ENCODE peak calls at places on chromosomes 6 and 20, in five cellular contexts. One of them, this sample, is unnamed.

GRCh38 chr20:53827292-53827995 is 233.8 kb upstream of the ZNF217 start:
- DNase-seq in GM23248: peak; percentile 14
- DNase-seq in heart right ventricle: no peak
- DNase-seq in right lobe of liver: no peak
- DNase-seq in CD8-positive, alpha-beta T cell: no peak
- DNase-seq in this sample: no peak

GRCh38 chr6:110560239-110561015 is 84.0 kb upstream of the SLC22A16 start:
- DNase-seq in GM23248: no peak
- DNase-seq in heart right ventricle: no peak
- DNase-seq in right lobe of liver: no peak
- DNase-seq in CD8-positive, alpha-beta T cell: no peak
- DNase-seq in this sample: no peak

GRCh38 chr6:28683945-28684538 is 158.4 kb downstream of the GPX5 start:
- DNase-seq in GM23248: peak; percentile 73
- DNase-seq in heart right ventricle: no peak
- DNase-seq in right lobe of liver: no peak
- DNase-seq in CD8-positive, alpha-beta T cell: no peak
- DNase-seq in this sample: peak; percentile 62

GRCh38 chr6:131789219-131789618 is 18.6 kb upstream of the ENPP1 start:
- DNase-seq in GM23248: peak; percentile 33
- DNase-seq in heart right ventricle: no peak
- DNase-seq in right lobe of liver: no peak
- DNase-seq in CD8-positive, alpha-beta T cell: no peak
- DNase-seq in this sample: no peak

GRCh38 chr6:166938150-166938549 is 18.2 kb downstream of the RNASET2 start:
- DNase-seq in GM23248: no peak
- DNase-seq in heart right ventricle: no peak
- DNase-seq in right lobe of liver: no peak
- DNase-seq in CD8-positive, alpha-beta T cell: no peak
- DNase-seq in this sample: no peak

GRCh38 chr20:48564997-48565396 is 262.8 kb downstream of the PREX1 start:
- DNase-seq in GM23248: no peak
- DNase-seq in heart right ventricle: no peak
- DNase-seq in right lobe of liver: no peak
- DNase-seq in CD8-positive, alpha-beta T cell: no peak
- DNase-seq in this sample: no peak

GRCh38 chr6:33976425-33977360 is 169.2 kb downstream of the GRM4 start:
- DNase-seq in GM23248: no peak
- DNase-seq in heart right ventricle: no peak
- DNase-seq in right lobe of liver: no peak
- DNase-seq in CD8-positive, alpha-beta T cell: no peak
- DNase-seq in this sample: no peak

GRCh38 chr6:134502614-134503541 is 185.0 kb upstream of the SGK1 start:
- DNase-seq in GM23248: no peak
- DNase-seq in heart right ventricle: no peak
- DNase-seq in right lobe of liver: peak; percentile 48
- DNase-seq in CD8-positive, alpha-beta T cell: no peak
- DNase-seq in this sample: no peak

GRCh38 chr6:16921399-16922110 is 160.3 kb upstream of the ATXN1 start:
- DNase-seq in GM23248: no peak
- DNase-seq in heart right ventricle: no peak
- DNase-seq in right lobe of liver: no peak
- DNase-seq in CD8-positive, alpha-beta T cell: no peak
- DNase-seq in this sample: no peak

GRCh38 chr6:21158873-21159272 is 434.7 kb upstream of the SOX4 start:
- DNase-seq in GM23248: no peak
- DNase-seq in heart right ventricle: no peak
- DNase-seq in right lobe of liver: no peak
- DNase-seq in CD8-positive, alpha-beta T cell: no peak
- DNase-seq in this sample: no peak

GRCh38 chr20:16106191-16106849 is 466.9 kb downstream of the KIF16B start:
- DNase-seq in GM23248: no peak
- DNase-seq in heart right ventricle: no peak
- DNase-seq in right lobe of liver: no peak
- DNase-seq in CD8-positive, alpha-beta T cell: no peak
- DNase-seq in this sample: no peak

GRCh38 chr6:133894795-133895401 is 6.0 kb downstream of the TCF21 start:
- DNase-seq in GM23248: peak; percentile 33
- DNase-seq in heart right ventricle: peak; percentile 62
- DNase-seq in right lobe of liver: no peak
- DNase-seq in CD8-positive, alpha-beta T cell: no peak
- DNase-seq in this sample: no peak

GRCh38 chr6:111861321-111861938 is 11.8 kb downstream of the FYN start:
- DNase-seq in GM23248: no peak
- DNase-seq in heart right ventricle: no peak
- DNase-seq in right lobe of liver: no peak
- DNase-seq in CD8-positive, alpha-beta T cell: no peak
- DNase-seq in this sample: no peak

GRCh38 chr6:139131736-139132285 is 3.1 kb upstream of the HECA start:
- DNase-seq in GM23248: no peak
- DNase-seq in heart right ventricle: no peak
- DNase-seq in right lobe of liver: no peak
- DNase-seq in CD8-positive, alpha-beta T cell: no peak
- DNase-seq in this sample: no peak

GRCh38 chr20:7879883-7880282 is 60.4 kb downstream of the HAO1 start:
- DNase-seq in GM23248: peak; percentile 39
- DNase-seq in heart right ventricle: no peak
- DNase-seq in right lobe of liver: no peak
- DNase-seq in CD8-positive, alpha-beta T cell: no peak
- DNase-seq in this sample: no peak

GRCh38 chr6:10904015-10904414 is 17.2 kb downstream of the SYCP2L start:
- DNase-seq in GM23248: no peak
- DNase-seq in heart right ventricle: no peak
- DNase-seq in right lobe of liver: no peak
- DNase-seq in CD8-positive, alpha-beta T cell: no peak
- DNase-seq in this sample: no peak

GRCh38 chr6:125750692-125751333 is 1.4 kb downstream of the HEY2 start:
- DNase-seq in GM23248: no peak
- DNase-seq in heart right ventricle: no peak
- DNase-seq in right lobe of liver: no peak
- DNase-seq in CD8-positive, alpha-beta T cell: no peak
- DNase-seq in this sample: no peak

DNA sequence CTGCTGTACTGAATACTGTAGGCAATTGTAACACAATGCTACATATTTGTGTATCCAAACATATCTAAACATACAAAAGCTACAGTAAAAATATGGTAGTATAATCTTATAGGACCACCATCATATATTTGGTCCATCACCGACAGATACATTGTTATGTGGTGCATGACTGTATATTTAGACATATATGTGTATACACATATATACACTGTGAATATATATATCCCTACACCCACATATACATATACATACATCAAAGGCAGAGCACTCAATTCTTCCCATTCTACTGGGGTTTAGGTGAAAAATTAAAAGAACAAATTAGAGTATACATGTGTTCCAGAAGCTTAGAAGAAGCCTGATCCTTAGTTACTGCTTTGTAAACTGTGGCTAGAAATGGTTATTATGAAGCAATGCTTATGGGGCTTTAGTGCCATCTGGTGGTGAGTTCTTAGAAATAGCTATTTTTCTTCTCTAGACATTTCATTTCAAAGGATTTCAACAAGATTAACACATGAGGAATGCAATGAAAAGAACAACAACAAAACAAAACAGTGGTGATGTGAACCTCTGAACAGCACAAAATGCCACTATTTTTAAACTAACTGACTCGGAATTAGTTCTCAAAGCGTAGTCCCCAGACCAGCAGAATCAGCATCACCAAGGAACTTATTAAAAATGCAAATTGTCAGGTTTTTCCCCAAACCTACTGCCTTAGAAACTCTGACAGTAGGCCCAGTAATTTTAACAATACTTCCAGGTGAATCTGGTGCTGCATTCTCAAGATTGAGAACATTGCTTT is 38.0 kb downstream of the PKHD1 start:
- DNase-seq in GM23248: peak; percentile 63
- DNase-seq in heart right ventricle: no peak
- DNase-seq in right lobe of liver: no peak
- DNase-seq in CD8-positive, alpha-beta T cell: no peak
- DNase-seq in this sample: peak; percentile 34
- H3K27me3 ChIP-seq in GM23248: no peaks in the 10 kb centered on the region
- H3K27me3 ChIP-seq in heart right ventricle: peaks cover 10% of the 10 kb centered on the region
- H3K27me3 ChIP-seq in right lobe of liver: no peaks in the 10 kb centered on the region
- H3K27me3 ChIP-seq in CD8-positive, alpha-beta T cell: no peaks in the 10 kb centered on the region
- H3K27me3 ChIP-seq in this sample: peaks cover 6% of the 10 kb centered on the region

DNA sequence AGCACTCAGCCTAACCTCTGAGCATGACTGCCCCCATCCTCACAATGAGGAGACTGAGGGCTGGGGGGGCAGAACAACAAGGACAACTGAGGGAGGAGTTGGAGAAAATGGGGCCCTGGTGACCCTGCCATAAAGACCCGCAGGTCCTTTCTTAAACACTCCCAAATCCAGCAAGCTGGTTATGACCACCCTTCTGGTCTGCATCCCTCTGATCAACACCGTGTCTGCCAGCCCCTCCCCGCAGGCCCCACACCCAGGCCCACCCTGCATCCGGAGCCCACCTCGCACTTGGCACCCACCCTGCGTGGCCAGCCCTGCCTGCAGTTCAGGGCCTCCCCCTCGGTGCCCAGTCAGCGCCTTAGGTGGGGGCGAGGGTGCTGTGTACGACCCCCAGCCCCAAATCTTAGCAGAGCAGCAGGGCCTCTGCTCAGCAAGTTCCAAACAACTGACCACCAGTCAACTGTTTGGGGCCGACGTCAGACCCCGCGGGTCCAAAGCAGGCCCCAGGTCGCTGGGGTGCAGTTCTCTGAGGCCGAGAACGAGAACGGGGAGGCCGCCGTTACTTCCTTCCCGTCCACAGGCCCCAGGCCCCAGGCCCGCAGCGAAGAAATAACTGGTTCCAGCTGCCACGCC is 1.2 kb downstream of the ACSS1 start:
- DNase-seq in GM23248: no peak
- DNase-seq in heart right ventricle: no peak
- DNase-seq in right lobe of liver: no peak
- DNase-seq in CD8-positive, alpha-beta T cell: no peak
- DNase-seq in this sample: no peak
- H3K27me3 ChIP-seq in GM23248: peaks cover 16% of the 10 kb centered on the region
- H3K27me3 ChIP-seq in heart right ventricle: no peaks in the 10 kb centered on the region
- H3K27me3 ChIP-seq in right lobe of liver: no peaks in the 10 kb centered on the region
- H3K27me3 ChIP-seq in CD8-positive, alpha-beta T cell: no peaks in the 10 kb centered on the region
- H3K27me3 ChIP-seq in this sample: peaks cover 7% of the 10 kb centered on the region

DNA sequence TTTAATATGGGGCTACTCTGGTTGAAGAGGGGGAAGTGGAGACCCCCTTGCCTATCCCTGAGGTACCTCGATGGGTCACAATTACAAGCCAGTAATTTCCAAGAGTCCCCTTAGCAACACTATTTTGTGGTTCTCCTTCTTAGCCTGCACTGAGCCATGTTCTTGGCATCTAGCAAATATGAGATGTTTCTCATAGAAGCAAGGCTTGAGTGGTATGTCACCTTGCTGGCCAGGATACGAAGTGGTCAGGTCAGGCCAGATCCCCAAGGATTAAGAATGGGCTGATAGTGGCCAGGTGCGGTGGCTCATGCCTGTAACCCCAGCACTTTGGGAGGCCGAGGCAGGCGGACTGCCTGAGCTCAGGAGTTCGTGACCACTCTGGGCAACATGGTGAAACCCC is 2.1 kb upstream of the GHRH start:
- DNase-seq in GM23248: no peak
- DNase-seq in heart right ventricle: no peak
- DNase-seq in right lobe of liver: no peak
- DNase-seq in CD8-positive, alpha-beta T cell: no peak
- DNase-seq in this sample: no peak
- H3K27me3 ChIP-seq in GM23248: peaks cover 45% of the 10 kb centered on the region
- H3K27me3 ChIP-seq in heart right ventricle: peaks cover 17% of the 10 kb centered on the region
- H3K27me3 ChIP-seq in right lobe of liver: no peaks in the 10 kb centered on the region
- H3K27me3 ChIP-seq in CD8-positive, alpha-beta T cell: no peaks in the 10 kb centered on the region
- H3K27me3 ChIP-seq in this sample: peaks cover 10% of the 10 kb centered on the region

DNA sequence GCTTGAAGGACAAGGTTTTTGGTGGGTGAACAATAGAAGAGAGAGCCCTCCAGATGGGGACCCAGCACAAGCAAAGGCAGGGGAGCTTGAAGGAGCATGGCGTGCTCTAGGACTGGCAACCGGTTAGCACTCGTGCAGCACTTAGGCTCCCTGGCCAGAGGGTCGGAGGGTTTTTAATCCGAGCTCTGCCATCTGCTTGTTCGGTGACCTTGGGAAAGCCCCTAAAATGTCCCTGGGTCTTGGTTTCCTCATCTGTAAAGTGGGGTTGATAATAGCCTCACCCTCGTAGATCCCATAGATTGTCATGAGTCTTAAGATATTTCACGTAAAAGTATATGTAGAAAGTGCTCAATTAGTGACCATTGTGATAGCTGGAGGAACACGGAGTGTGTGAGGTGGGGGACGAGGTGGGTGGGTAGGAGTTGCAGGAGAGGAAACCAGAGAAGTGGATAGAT is 16.6 kb upstream of the HCK start:
- DNase-seq in GM23248: no peak
- DNase-seq in heart right ventricle: no peak
- DNase-seq in right lobe of liver: no peak
- DNase-seq in CD8-positive, alpha-beta T cell: no peak
- DNase-seq in this sample: no peak
- H3K27me3 ChIP-seq in GM23248: peaks cover 66% of the 10 kb centered on the region
- H3K27me3 ChIP-seq in heart right ventricle: peaks cover 16% of the 10 kb centered on the region
- H3K27me3 ChIP-seq in right lobe of liver: no peaks in the 10 kb centered on the region
- H3K27me3 ChIP-seq in CD8-positive, alpha-beta T cell: peaks cover 4% of the 10 kb centered on the region
- H3K27me3 ChIP-seq in this sample: peaks cover 18% of the 10 kb centered on the region

GRCh38 chr6:56172144-56172543 is 75.2 kb downstream of the COL21A1 start:
- DNase-seq in GM23248: peak; percentile 1
- DNase-seq in heart right ventricle: no peak
- DNase-seq in right lobe of liver: no peak
- DNase-seq in CD8-positive, alpha-beta T cell: no peak
- DNase-seq in this sample: no peak
- H3K27me3 ChIP-seq in GM23248: no peaks in the 10 kb centered on the region
- H3K27me3 ChIP-seq in heart right ventricle: no peaks in the 10 kb centered on the region
- H3K27me3 ChIP-seq in right lobe of liver: no peaks in the 10 kb centered on the region
- H3K27me3 ChIP-seq in CD8-positive, alpha-beta T cell: no peaks in the 10 kb centered on the region
- H3K27me3 ChIP-seq in this sample: no peaks in the 10 kb centered on the region

DNA sequence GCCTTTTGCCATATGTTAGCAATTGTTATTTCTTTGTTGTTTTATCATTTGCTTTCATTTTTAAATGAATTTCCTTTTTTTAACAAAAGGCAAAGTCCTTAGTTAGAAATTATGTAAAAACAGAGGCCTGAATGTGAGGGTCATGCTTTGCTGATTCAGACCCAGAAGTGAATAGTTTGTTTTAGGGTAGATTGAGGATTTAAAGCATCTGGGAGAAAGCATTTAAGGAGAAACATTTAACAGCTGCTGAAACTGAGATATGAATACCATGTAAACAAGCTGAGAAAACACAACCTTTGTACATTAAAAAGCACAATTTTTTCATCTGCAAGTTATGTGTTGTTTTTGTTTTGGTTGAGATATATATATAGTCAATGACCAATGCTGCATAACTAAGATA is 8.0 kb downstream of the HTR1B start:
- DNase-seq in GM23248: no peak
- DNase-seq in heart right ventricle: no peak
- DNase-seq in right lobe of liver: no peak
- DNase-seq in CD8-positive, alpha-beta T cell: no peak
- DNase-seq in this sample: no peak
- H3K27me3 ChIP-seq in GM23248: no peaks in the 10 kb centered on the region
- H3K27me3 ChIP-seq in heart right ventricle: peaks cover under 1% of the 10 kb centered on the region
- H3K27me3 ChIP-seq in right lobe of liver: no peaks in the 10 kb centered on the region
- H3K27me3 ChIP-seq in CD8-positive, alpha-beta T cell: no peaks in the 10 kb centered on the region
- H3K27me3 ChIP-seq in this sample: no peaks in the 10 kb centered on the region

DNA sequence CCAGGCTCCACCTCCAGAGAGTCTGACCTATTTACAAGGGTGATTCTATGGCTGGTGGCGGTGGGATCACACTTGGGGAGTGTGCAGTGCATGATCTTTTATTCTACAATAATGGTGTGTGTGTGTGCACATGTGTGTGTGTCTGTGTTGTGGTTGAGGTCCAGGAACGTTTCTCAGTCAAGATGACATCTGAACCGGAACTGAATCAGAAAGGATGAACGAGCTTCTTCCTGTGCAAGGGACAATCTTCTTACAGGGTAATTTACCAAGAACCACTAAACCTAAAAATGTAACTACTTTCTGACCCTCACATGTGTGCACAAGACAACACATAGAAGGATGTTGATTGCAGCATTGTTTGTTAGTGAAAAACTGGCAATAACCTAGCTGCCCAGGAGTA is 8.6 kb downstream of the MMP9 start:
- DNase-seq in GM23248: no peak
- DNase-seq in heart right ventricle: no peak
- DNase-seq in right lobe of liver: no peak
- DNase-seq in CD8-positive, alpha-beta T cell: no peak
- DNase-seq in this sample: no peak
- H3K27me3 ChIP-seq in GM23248: peaks cover 32% of the 10 kb centered on the region
- H3K27me3 ChIP-seq in heart right ventricle: peaks cover 89% of the 10 kb centered on the region
- H3K27me3 ChIP-seq in right lobe of liver: no peaks in the 10 kb centered on the region
- H3K27me3 ChIP-seq in CD8-positive, alpha-beta T cell: peaks cover 30% of the 10 kb centered on the region
- H3K27me3 ChIP-seq in this sample: peaks cover 3% of the 10 kb centered on the region

This sample was measured in HAP-1.